ENCODE peak calls at places on chromosomes 16 and 17, in four cellular contexts. J, A, B and I are unnamed samples.

GRCh38 chr16:19128454-19129210 is 14.9 kb downstream of the ITPRIPL2 start:
- DNase-seq in A (no peak), B (no peak), J (no peak), I (no peak)

GRCh38 chr17:55348749-55349354 is 72.8 kb downstream of the MMD start:
- DNase-seq in J (peak; percentile 57), B (peak; percentile 74), A (peak; percentile 33), I (peak; percentile 56)

GRCh38 chr17:74647871-74648672 is 24.5 kb upstream of the CD300E start:
- DNase-seq in A (no peak), J (no peak), B (no peak), I (no peak)

GRCh38 chr16:8962393-8963009 is 1.2 kb downstream of the USP7 start:
- DNase-seq in B (peak; percentile 53), J (no peak), A (no peak), I (peak; percentile 23)

GRCh38 chr16:75073551-75074414 is 42.8 kb downstream of the LDHD start:
- DNase-seq in B (peak; percentile 55), A (no peak), J (no peak), I (no peak)

GRCh38 chr16:81553814-81554675 is 109.4 kb downstream of the CMIP start:
- DNase-seq in A (no peak), J (no peak), B (no peak), I (no peak)

GRCh38 chr16:80899804-80900592 is 95.6 kb upstream of the CDYL2 start:
- DNase-seq in A (no peak), J (peak; percentile 23), B (peak; percentile 57), I (no peak)

GRCh38 chr17:75512946-75513666 is 2.2 kb downstream of the CASKIN2 start:
- DNase-seq in A (no peak), J (no peak), B (no peak), I (peak; percentile 29)

GRCh38 chr16:31010539-31010938 is at the start of gene STX1B:
- DNase-seq in B (no peak), A (peak; percentile 59), J (peak; percentile 87), I (no peak)
- H3K4me3 ChIP-seq in B (no peak within 1 kb of the TSS), A (peak within 1 kb of the TSS; percentile 74), J (peak within 1 kb of the TSS; percentile 36), I (peak within 1 kb of the TSS; percentile 78)

GRCh38 chr17:18066866-18067265 is 20.9 kb upstream of the DRG2 start:
- DNase-seq in A (no peak), J (no peak), B (no peak), I (no peak)
- H2BK12ac ChIP-seq in A (no peak overlapping the region), J (peak overlapping the region; percentile 75), B (no peak overlapping the region), I (no peak overlapping the region)

GRCh38 chr16:85640606-85641005 is 27.5 kb downstream of the GSE1 start:
- DNase-seq in J (no peak), B (no peak), A (no peak), I (no peak)
- H3K4me3 ChIP-seq in J (no peak overlapping the region), B (no peak overlapping the region), A (no peak overlapping the region), I (no peak overlapping the region)

DNA sequence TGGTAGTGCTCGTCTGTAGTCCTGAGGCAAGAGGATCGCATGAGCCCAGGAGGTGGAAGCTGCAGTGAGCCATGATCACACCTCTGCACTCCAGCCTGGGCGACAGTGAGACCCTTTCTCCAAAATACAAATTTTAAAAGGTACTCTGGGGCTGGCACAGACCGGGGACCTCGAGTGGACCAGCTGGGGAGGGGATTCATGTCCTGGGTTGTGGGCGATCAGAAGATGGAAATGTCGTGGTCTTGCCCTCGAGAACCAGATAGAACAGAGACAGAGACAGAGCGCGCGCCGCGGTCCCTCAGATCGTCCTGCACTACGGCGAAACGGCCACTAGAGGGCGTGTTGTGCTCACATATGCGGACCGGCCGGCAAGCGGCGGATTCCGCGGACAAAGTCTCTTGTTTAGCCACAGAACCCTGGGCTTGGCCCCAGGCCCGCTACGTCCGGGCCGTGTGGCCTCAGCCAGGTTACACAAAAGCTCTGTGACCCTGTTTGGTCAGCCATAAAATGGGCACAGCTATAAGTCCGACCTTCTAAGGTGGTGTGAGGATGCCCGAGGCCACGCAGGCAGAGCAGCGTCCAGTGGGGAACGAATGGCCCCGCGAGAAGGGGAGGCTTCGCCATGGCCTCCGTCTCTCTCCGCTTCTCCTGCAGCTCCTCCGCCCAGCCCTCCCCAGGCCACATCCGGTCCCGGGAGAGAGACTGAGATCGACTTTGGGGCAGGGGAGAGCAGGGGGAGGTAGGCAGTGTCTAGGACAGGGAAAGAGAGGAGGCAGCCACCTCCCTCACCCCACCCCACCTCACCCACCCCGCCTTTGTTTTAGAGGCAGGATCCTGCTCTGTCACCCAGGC is 14.6 kb upstream of the SBK1 start:
- DNase-seq in A (peak; percentile 85), B (peak; percentile 94), J (peak; percentile 96), I (peak; percentile 75)
- H2BK12ac ChIP-seq in A (peak overlapping the region; percentile 86), B (peak overlapping the region; percentile 68), J (peak overlapping the region; percentile 97), I (peak overlapping the region; percentile 68)

GRCh38 chr17:43939886-43940285 is 2.4 kb downstream of the PPY start:
- DNase-seq in B (no peak), A (no peak), J (no peak), I (no peak)
- H3K4me3 ChIP-seq in B (no peak overlapping the region), A (no peak overlapping the region), J (no peak overlapping the region), I (no peak overlapping the region)

GRCh38 chr16:66437391-66437945 is 10.4 kb downstream of the BEAN1 start:
- DNase-seq in A (no peak), B (no peak), J (no peak), I (no peak)
- H2BK12ac ChIP-seq in A (peak overlapping the region; percentile 17), B (no peak overlapping the region), J (no peak overlapping the region), I (no peak overlapping the region)

DNA sequence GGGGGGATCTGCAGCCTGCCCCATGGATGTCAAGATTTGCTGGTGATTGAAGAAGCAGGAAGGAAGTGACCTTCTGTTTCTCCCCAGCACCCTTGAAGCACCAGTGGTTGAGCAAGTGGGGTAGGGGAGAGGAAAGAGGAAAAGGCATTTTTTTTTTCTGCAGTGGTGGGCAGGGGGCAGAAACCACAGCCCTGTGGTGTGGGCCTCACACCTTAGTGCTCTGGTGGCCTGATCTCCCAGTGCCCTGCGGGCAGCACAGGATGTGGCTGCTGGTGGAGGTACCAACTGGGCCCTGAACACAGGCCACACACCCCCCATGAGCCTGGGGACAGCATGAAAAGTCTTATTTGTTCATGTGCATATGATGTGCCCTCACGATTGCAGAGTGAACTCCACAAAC is 7.1 kb downstream of the ITGAD start:
- DNase-seq in J (no peak), A (no peak), B (no peak), I (no peak)
- H3K4me3 ChIP-seq in J (no peak overlapping the region), A (no peak overlapping the region), B (no peak overlapping the region), I (no peak overlapping the region)

DNA sequence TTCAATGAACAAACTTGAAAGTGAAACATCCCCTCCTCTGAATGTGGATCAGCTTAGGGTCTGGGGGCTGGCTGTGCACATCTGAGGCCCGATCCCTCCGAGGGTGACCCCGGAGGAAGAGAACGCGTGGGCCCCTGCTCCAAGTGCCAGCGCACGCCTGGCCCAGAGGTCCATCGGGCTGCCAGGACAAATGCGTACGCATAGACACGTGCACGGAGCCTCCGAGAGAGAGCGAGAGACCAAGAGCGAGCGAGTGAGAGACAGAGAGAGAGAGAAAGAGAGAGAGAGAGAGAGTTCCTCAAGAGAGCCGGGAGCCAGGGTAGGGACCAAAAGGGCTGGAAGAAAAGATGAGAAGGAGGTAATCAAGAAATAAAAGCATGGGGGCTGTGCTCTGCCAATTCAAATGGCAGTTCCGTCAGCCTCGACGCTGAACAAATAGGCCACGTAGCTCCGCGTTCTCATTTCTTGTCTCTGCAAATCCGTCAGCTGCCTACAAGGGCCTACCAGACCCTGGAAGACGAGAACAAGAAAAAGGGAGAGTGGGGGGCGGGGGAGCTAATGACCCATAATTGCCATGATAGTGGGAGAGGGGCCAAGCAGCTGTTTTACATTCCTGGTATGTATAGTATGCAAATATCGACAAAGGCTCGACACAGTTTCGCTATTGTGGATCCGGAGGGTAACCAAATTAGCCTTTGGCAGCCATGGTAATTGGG is 435.3 kb upstream of the ZFHX3 start:
- DNase-seq in B (no peak), A (peak; percentile 6), J (peak; percentile 58), I (no peak)
- H2BK12ac ChIP-seq in B (no peak overlapping the region), A (no peak overlapping the region), J (peak overlapping the region; percentile 70), I (no peak overlapping the region)

GRCh38 chr16:4501071-4501478 is 24.9 kb downstream of the HMOX2 start:
- DNase-seq in J (no peak), B (no peak), A (no peak), I (no peak)
- H3K4me3 ChIP-seq in J (no peak overlapping the region), B (no peak overlapping the region), A (no peak overlapping the region), I (no peak overlapping the region)